ENCODE peak calls at places on chromosomes 13 and 19, in five cellular contexts. K is activated B cell treated with CpG ODN at 0.5 μM for 24 hours, J is endothelial cell, X is neural progenitor cell, E is GM13976. P is an unnamed sample.

GRCh38 chr19:34360354-34360909 is 4.6 kb upstream of the GPI start:
- DNase-seq in K (no peak), J (no peak), X (no peak), E (no peak), P (no peak)

GRCh38 chr19:55640577-55641375 is at the start of gene ZNF580:
- DNase-seq in K (peak), J (peak), X (peak), E (peak), P (peak)

GRCh38 chr19:57319869-57320179 is 448 bp upstream of the ZNF543 start:
- DNase-seq in K (no peak), J (no peak), X (no peak), E (no peak), P (no peak)

GRCh38 chr19:7679017-7679720 is 1.5 kb upstream of the TRAPPC5 start:
- DNase-seq in K (peak), J (no peak), X (no peak), E (peak), P (no peak)

GRCh38 chr13:112859817-112860190 is 109.2 kb upstream of the MCF2L start:
- DNase-seq in K (no peak), J (no peak), X (no peak), E (peak), P (no peak)

GRCh38 chr19:40776966-40777794 is 867 bp upstream of the RAB4B start:
- DNase-seq in K (peak), J (peak), X (peak), E (peak), P (peak)

GRCh38 chr19:38648789-38649304 is 1.4 kb downstream of the ACTN4 start:
- DNase-seq in K (no peak), J (no peak), X (peak), E (no peak), P (no peak)

GRCh38 chr13:32261567-32261966 is 53.6 kb downstream of the ZAR1L start:
- DNase-seq in K (no peak), J (no peak), X (no peak), E (no peak), P (no peak)

GRCh38 chr13:109785141-109785891 is 1.1 kb downstream of the IRS2 start:
- DNase-seq in K (peak), J (peak), X (peak), E (no peak), P (peak)

GRCh38 chr19:3570619-3571018 is 2.1 kb upstream of the HMG20B start:
- DNase-seq in K (no peak), J (no peak), X (no peak), E (no peak), P (no peak)

GRCh38 chr13:45015300-45015699 is 26.0 kb downstream of the GPALPP1 start:
- DNase-seq in K (no peak), J (no peak), X (no peak), E (no peak), P (no peak)

GRCh38 chr13:60571571-60571970 is 174.6 kb downstream of the TDRD3 start:
- DNase-seq in K (no peak), J (no peak), X (no peak), E (no peak), P (no peak)

GRCh38 chr13:73201601-73202000 is 142.8 kb downstream of the KLF5 start:
- DNase-seq in K (no peak), J (no peak), X (no peak), E (no peak), P (no peak)

GRCh38 chr19:821976-822773 is 420 bp upstream of the PLPPR3 start:
- DNase-seq in K (no peak), J (no peak), X (peak), E (no peak), P (peak)

GRCh38 chr19:17680235-17680722 is 7.9 kb downstream of the UNC13A start:
- DNase-seq in K (peak), J (peak), X (peak), E (peak), P (peak)

GRCh38 chr19:15313649-15314279 is 18.6 kb downstream of the BRD4 start:
- DNase-seq in K (no peak), J (no peak), X (no peak), E (no peak), P (no peak)

GRCh38 chr13:32134241-32134801 is 102.7 kb downstream of the FRY start:
- DNase-seq in K (no peak), J (no peak), X (no peak), E (no peak), P (no peak)

GRCh38 chr13:94822356-94822755 is 110.0 kb upstream of the SOX21 start:
- DNase-seq in K (no peak), J (no peak), X (no peak), E (no peak), P (no peak)

GRCh38 chr13:39263033-39263432 is 224.8 kb downstream of the NHLRC3 start:
- DNase-seq in K (no peak), J (peak), X (peak), E (peak), P (peak)

GRCh38 chr13:37769078-37769477 is 100.5 kb downstream of the TRPC4 start:
- DNase-seq in K (no peak), J (no peak), X (no peak), E (no peak), P (no peak)

GRCh38 chr13:104773775-104774174 is 1707.6 kb upstream of the SLC10A2 start:
- DNase-seq in K (no peak), J (peak), X (peak), E (peak), P (no peak)

GRCh38 chr19:57888494-57889231 is at the start of gene ZNF814:
- DNase-seq in K (peak), J (peak), X (peak), E (peak), P (peak)

GRCh38 chr13:81487151-81487550 is 1146.2 kb upstream of the SPRY2 start:
- DNase-seq in K (no peak), J (peak), X (peak), E (no peak), P (peak)

GRCh38 chr19:40235238-40236025 is 8.9 kb upstream of the CCNP start:
- DNase-seq in K (no peak), J (no peak), X (peak), E (no peak), P (no peak)

GRCh38 chr19:12800873-12801465 is 631 bp downstream of the PRDX2 start:
- DNase-seq in K (no peak), J (peak), X (peak), E (no peak), P (no peak)

GRCh38 chr19:50203281-50204080 is at the start of gene MYH14:
- DNase-seq in K (no peak), J (no peak), X (peak), E (no peak), P (peak)

GRCh38 chr13:67013709-67014108 is 216.4 kb downstream of the PCDH9 start:
- DNase-seq in K (no peak), J (no peak), X (no peak), E (no peak), P (no peak)

GRCh38 chr13:21016487-21016886 is 44.9 kb downstream of the LATS2 start:
- DNase-seq in K (no peak), J (no peak), X (no peak), E (no peak), P (no peak)

GRCh38 chr19:18985257-18985656 is 44.2 kb upstream of the HOMER3 start:
- DNase-seq in K (no peak), J (peak), X (peak), E (no peak), P (no peak)

GRCh38 chr13:75558130-75558840 is 8.7 kb downstream of the UCHL3 start:
- DNase-seq in K (no peak), J (no peak), X (no peak), E (no peak), P (no peak)

GRCh38 chr13:100658363-100658762 is 16.2 kb downstream of the TMTC4 start:
- DNase-seq in K (no peak), J (no peak), X (no peak), E (no peak), P (no peak)

GRCh38 chr19:51271015-51271600 is 20.2 kb downstream of the SIGLECL1 start:
- DNase-seq in K (no peak), J (no peak), X (no peak), E (no peak), P (no peak)

GRCh38 chr19:16714702-16715294 is 4.8 kb upstream of the NWD1 start:
- DNase-seq in K (peak), J (peak), X (peak), E (peak), P (peak)

GRCh38 chr19:35013820-35014754 is 14.0 kb downstream of the GRAMD1A start:
- DNase-seq in K (no peak), J (no peak), X (no peak), E (no peak), P (no peak)

GRCh38 chr13:98544105-98544710 is 32.7 kb downstream of the STK24 start:
- DNase-seq in K (no peak), J (no peak), X (no peak), E (no peak), P (no peak)
- TF ChIP-seq CTCF in K (no peak), J (no peak), X (no peak), E (no peak), P (no peak)

GRCh38 chr19:5271145-5271544 is 69.5 kb downstream of the PTPRS start:
- DNase-seq in K (no peak), J (no peak), X (no peak), E (peak), P (no peak)
- TF ChIP-seq CTCF in K (no peak), J (peak), X (peak), E (no peak), P (peak)

DNA sequence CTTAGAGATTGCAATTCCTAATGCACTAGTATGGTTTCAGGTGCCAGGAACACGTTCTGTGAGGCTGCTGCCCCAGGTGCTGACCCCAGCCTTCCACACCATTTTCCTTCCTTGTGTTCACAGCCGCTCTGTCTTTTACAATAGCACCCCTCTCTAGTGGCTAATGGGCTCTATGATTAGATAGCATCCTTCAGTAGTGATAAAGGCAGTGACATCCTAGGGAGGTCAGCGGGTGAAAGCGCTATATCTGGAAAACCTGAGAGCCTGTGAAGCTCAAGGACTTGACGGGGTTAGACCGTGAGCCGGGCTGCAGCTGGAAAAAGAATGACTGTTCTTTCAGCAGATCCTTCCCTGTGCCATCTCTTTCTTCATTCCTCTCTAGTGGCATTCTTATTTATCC is 21.7 kb downstream of the ALOX5AP start:
- DNase-seq in K (no peak), J (no peak), X (no peak), E (no peak), P (no peak)
- TF ChIP-seq CTCF in K (no peak), J (no peak), X (no peak), E (no peak), P (no peak)

GRCh38 chr13:41587490-41587889 is 130.1 kb downstream of the RGCC start:
- DNase-seq in K (no peak), J (peak), X (peak), E (no peak), P (no peak)
- TF ChIP-seq CTCF in K (no peak), J (peak), X (peak), E (no peak), P (peak)

DNA sequence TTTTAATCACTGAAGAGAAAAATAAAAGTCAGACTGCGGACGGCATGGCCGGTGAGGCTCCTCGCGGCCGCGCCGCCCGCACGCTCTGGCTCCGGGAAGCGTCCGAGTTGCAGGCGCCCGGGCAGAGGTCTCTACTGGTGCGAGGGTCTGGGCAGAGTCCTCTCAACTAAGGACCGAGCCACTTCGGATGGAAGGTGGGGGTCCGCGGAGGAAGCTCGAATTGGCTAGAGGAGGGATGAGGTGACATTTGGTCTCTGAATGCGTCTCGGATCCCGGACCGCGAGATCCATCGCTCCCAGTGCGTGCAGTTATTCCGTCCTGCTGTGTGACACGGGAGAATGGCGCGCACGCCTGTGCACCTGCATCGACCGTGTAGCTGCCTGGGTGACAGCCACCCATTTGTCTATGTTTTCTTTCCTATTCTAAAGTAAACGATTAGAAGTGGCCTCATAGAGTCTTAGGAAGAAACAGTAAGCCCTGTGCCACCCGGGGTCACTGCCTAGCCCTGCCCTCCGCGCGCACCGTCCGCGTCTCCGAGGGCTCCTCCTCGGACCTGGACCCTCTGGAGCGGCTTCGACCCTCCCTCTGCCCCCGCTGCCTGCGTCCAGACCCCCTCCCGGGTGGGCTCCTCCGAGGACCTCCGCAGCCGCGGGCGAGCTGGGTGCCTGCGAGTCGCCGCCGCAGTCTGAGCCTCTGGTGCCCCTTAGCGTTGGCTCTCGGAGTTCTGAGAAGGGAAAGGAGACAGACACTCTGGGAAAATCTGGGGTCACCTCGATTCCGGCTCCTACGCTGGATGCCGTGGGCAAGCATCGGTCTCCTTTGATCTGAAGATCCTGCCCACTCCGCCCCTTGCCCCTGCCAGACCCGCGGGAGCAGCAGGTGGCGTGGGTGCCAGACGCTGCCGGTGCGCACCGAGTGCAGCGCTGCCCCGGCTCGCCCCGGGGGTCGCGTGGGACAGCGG is 347.4 kb downstream of the LIG4 start:
- DNase-seq in K (no peak), J (peak), X (peak), E (peak), P (peak)
- TF ChIP-seq CTCF in K (no peak), J (no peak), X (peak), E (no peak), P (peak)

DNA sequence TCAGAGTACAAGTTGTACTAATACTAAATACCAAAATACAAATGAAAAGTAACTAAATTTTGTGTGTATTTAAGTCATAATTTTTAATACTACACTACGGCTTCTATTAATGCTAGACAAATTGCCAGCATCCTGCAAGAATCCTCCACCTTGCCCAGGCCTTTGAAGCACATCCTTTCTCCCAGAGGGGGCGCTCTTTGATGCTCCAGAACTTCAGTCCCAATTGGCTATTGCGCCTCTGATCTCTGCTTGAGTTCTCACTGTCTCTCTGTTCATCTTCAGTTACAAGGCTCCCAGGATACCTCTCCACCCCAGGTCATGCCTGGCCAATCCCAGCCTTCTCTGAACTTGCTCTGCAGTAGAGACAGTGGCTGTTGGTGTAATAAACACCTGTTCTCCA is 141.0 kb downstream of the DCLK1 start:
- DNase-seq in K (no peak), J (no peak), X (peak), E (no peak), P (no peak)
- TF ChIP-seq CTCF in K (no peak), J (no peak), X (peak), E (no peak), P (no peak)

GRCh38 chr13:61685683-61686013 is 270.0 kb upstream of the PCDH20 start:
- DNase-seq in K (no peak), J (peak), X (peak), E (no peak), P (no peak)
- TF ChIP-seq CTCF in K (no peak), J (no peak), X (peak), E (no peak), P (peak)

GRCh38 chr19:29524201-29524911 is 1.4 kb upstream of the VSTM2B start:
- DNase-seq in K (no peak), J (peak), X (peak), E (no peak), P (no peak)

GRCh38 chr19:29527500-29528328 is 1.9 kb downstream of the VSTM2B start:
- DNase-seq in K (no peak), J (no peak), X (no peak), E (no peak), P (peak)

GRCh38 chr19:29526730-29527499 is 1.1 kb downstream of the VSTM2B start:
- DNase-seq in K (no peak), J (peak), X (peak), E (peak), P (no peak)

GRCh38 chr19:29524912-29525870 is 603 bp upstream of the VSTM2B start:
- DNase-seq in K (no peak), J (peak), X (peak), E (no peak), P (no peak)

GRCh38 chr19:29525901-29526729 is at the start of gene VSTM2B:
- DNase-seq in K (no peak), J (peak), X (peak), E (no peak), P (no peak)
- TF ChIP-seq CTCF in K (no peak), J (no peak), X (peak), E (no peak), P (no peak)

GRCh38 chr19:47610546-47610894 is 1.6 kb downstream of the BICRA start:
- DNase-seq in K (no peak), J (no peak), X (no peak), E (no peak), P (no peak)

GRCh38 chr19:47608908-47609879 is at the start of gene BICRA:
- DNase-seq in K (peak), J (peak), X (peak), E (peak), P (peak)

GRCh38 chr19:47610902-47611301 is 2.0 kb downstream of the BICRA start:
- DNase-seq in K (no peak), J (no peak), X (no peak), E (no peak), P (no peak)

GRCh38 chr19:47608074-47608907 is 643 bp upstream of the BICRA start:
- DNase-seq in K (peak), J (peak), X (peak), E (peak), P (peak)

GRCh38 chr19:47609885-47610545 is 1.1 kb downstream of the BICRA start:
- DNase-seq in K (peak), J (peak), X (peak), E (peak), P (peak)
- TF ChIP-seq CTCF in K (no peak), J (no peak), X (no peak), E (no peak), P (no peak)

GRCh38 chr13:111178417-111178816 is 63.3 kb downstream of the ARHGEF7 start:
- DNase-seq in K (no peak), J (no peak), X (no peak), E (no peak), P (no peak)
- TF ChIP-seq CTCF in K (no peak), J (no peak), X (no peak), E (no peak), P (no peak)